ENCODE peak calls at places on chromosomes 3 and 15, in ten cellular contexts. J, R, L, N, X, Y, Z, K, P and A are unnamed samples.

GRCh38 chr3:44132061-44132460 is 109.6 kb upstream of the TOPAZ1 start:
- DNase-seq in J (no peak), Z (no peak), Y (no peak), X (no peak), K (no peak), R (no peak), L (no peak), P (no peak), N (no peak), A (no peak)

GRCh38 chr15:70091649-70092461 is 5.9 kb downstream of the TLE3 start:
- DNase-seq in L (no peak), R (no peak), Z (no peak), N (no peak), P (no peak), X (no peak), K (peak), J (peak), Y (no peak), A (no peak)

GRCh38 chr15:29045717-29046116 is 159.9 kb downstream of the APBA2 start:
- DNase-seq in N (peak), J (no peak), Y (no peak), Z (no peak), K (peak), R (no peak), X (no peak), P (peak), L (no peak), A (no peak)

GRCh38 chr15:97483232-97483631 is 477.3 kb upstream of the ARRDC4 start:
- DNase-seq in R (no peak), P (no peak), Y (no peak), N (no peak), Z (no peak), K (no peak), L (no peak), X (no peak), J (no peak), A (no peak)

GRCh38 chr3:35537265-35537664 is 102.1 kb upstream of the ARPP21 start:
- DNase-seq in Y (no peak), L (no peak), K (peak), Z (no peak), X (no peak), N (no peak), R (no peak), J (peak), P (no peak), A (no peak)

GRCh38 chr15:98823012-98823458 is 174.7 kb downstream of the IGF1R start:
- DNase-seq in N (no peak), K (peak), L (peak), R (no peak), P (peak), X (no peak), Z (no peak), J (no peak), Y (no peak), A (no peak)

GRCh38 chr15:37860896-37861295 is 73.5 kb upstream of the TMCO5A start:
- DNase-seq in X (no peak), K (no peak), N (no peak), L (no peak), Y (no peak), J (no peak), Z (no peak), R (no peak), P (no peak), A (no peak)

GRCh38 chr3:139477710-139478640 is 1.7 kb upstream of the RBP2 start:
- DNase-seq in Z (no peak), Y (no peak), N (no peak), J (no peak), L (no peak), K (peak), R (no peak), P (no peak), X (no peak), A (no peak)

GRCh38 chr3:101261506-101261905 is 58.9 kb downstream of the IMPG2 start:
- DNase-seq in R (no peak), Z (no peak), J (no peak), N (no peak), Y (no peak), P (peak), L (no peak), X (no peak), K (peak), A (no peak)

GRCh38 chr3:9146367-9147071 is 102.9 kb downstream of the SRGAP3 start:
- DNase-seq in J (no peak), L (no peak), R (no peak), N (no peak), K (no peak), P (no peak), X (no peak), Y (no peak), Z (no peak), A (no peak)

GRCh38 chr3:177224406-177224805 is 27.1 kb upstream of the TBL1XR1 start:
- DNase-seq in P (no peak), K (no peak), Z (no peak), R (no peak), J (no peak), X (no peak), L (no peak), N (no peak), Y (no peak), A (no peak)

GRCh38 chr3:178634975-178635374 is 98.7 kb downstream of the KCNMB2 start:
- DNase-seq in Z (no peak), K (no peak), L (peak), N (no peak), R (no peak), P (no peak), X (no peak), J (peak), Y (no peak), A (no peak)

GRCh38 chr3:78830466-78830865 is 937.3 kb downstream of the ROBO1 start:
- DNase-seq in X (no peak), P (no peak), K (no peak), Z (no peak), Y (no peak), L (no peak), N (no peak), R (no peak), J (no peak), A (no peak)

GRCh38 chr3:127682576-127682975 is 9.8 kb downstream of the ABTB1 start:
- DNase-seq in Y (no peak), X (no peak), K (no peak), L (no peak), P (no peak), N (no peak), R (no peak), Z (peak), J (no peak), A (no peak)

GRCh38 chr3:137771401-137772230 is 7.5 kb downstream of the SOX14 start:
- DNase-seq in J (no peak), L (no peak), Y (no peak), X (no peak), K (no peak), Z (no peak), R (no peak), P (no peak), N (no peak), A (no peak)